ENCODE peak calls at places on chromosomes 16 and 17, in seven cellular contexts. J is lower lobe of right lung, K is H9, S is heart left ventricle, E is left ventricle myocardium inferior, F is gastrocnemius medialis, O is sigmoid colon. X is an unnamed sample. For H3K4me1, the result is how much of the 10 kb centered on the place peaks cover.

GRCh38 chr16:87201052-87201451 is 116.1 kb downstream of the C16orf95 start:
- DNase-seq in S (peak), J (no peak), E (peak), F (no peak), O (peak), K (no peak), X (peak)

GRCh38 chr17:77281024-77281903 is 140.5 kb downstream of the SEC14L1 start:
- DNase-seq in S (peak), J (peak), K (peak), F (no peak), E (peak), O (peak), X (no peak)

GRCh38 chr16:78462261-78463208 is 363.1 kb downstream of the WWOX start:
- DNase-seq in S (no peak), E (no peak), K (no peak), J (no peak), O (no peak), F (no peak), X (no peak)

GRCh38 chr16:25627641-25628040 is 64.1 kb upstream of the HS3ST4 start:
- DNase-seq in F (no peak), E (no peak), K (no peak), S (no peak), J (no peak), O (no peak), X (no peak)

GRCh38 chr16:77974883-77975282 is 47.5 kb upstream of the CLEC3A start:
- DNase-seq in F (no peak), E (no peak), O (no peak), S (no peak), J (no peak), K (peak), X (no peak)

GRCh38 chr17:72534776-72535175 is 414.0 kb downstream of the SOX9 start:
- DNase-seq in O (no peak), F (no peak), S (no peak), K (no peak), E (no peak), J (no peak), X (no peak)

GRCh38 chr17:17849863-17850373 is 13.1 kb upstream of the SREBF1 start:
- DNase-seq in K (peak), F (peak), J (peak), S (peak), O (no peak), E (peak), X (peak)

GRCh38 chr17:68460715-68461114 is 3.4 kb upstream of the WIPI1 start:
- DNase-seq in K (no peak), O (no peak), J (no peak), S (no peak), E (no peak), F (no peak), X (no peak)

GRCh38 chr16:88566158-88566557 is 4.0 kb upstream of the ZC3H18 start:
- DNase-seq in J (no peak), E (no peak), O (no peak), K (no peak), F (no peak), S (no peak), X (no peak)

GRCh38 chr17:79874329-79874981 is 35.2 kb upstream of the CBX4 start:
- DNase-seq in S (no peak), O (no peak), K (no peak), F (no peak), E (no peak), J (no peak), X (no peak)

DNA sequence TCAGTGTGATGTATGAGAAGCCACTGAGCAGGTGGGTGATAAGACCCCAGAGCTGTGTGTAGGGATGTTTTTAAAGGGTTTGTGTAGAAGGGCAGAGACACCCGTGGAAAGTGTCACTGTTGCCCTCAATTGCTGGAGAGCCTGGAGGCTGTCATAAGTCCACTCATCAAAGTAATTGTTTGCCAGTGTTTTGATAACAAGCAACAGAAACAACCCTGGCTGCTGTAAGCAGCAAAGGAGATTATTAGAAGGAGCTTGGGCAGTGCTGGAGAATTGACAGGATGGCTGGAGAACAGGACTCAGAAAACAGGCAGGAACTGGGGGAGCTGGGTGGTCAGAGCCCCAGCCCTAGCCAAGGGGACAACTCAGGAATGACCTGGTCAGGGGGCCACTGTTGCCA is 119.6 kb downstream of the CCDC182 start:
- DNase-seq in J (no peak), O (no peak), K (no peak), F (no peak), S (no peak), E (no peak), X (no peak)
- H3K27ac ChIP-seq in J (no peak), O (no peak), K (no peak), F (no peak), S (peak), E (peak), X (no peak)

DNA sequence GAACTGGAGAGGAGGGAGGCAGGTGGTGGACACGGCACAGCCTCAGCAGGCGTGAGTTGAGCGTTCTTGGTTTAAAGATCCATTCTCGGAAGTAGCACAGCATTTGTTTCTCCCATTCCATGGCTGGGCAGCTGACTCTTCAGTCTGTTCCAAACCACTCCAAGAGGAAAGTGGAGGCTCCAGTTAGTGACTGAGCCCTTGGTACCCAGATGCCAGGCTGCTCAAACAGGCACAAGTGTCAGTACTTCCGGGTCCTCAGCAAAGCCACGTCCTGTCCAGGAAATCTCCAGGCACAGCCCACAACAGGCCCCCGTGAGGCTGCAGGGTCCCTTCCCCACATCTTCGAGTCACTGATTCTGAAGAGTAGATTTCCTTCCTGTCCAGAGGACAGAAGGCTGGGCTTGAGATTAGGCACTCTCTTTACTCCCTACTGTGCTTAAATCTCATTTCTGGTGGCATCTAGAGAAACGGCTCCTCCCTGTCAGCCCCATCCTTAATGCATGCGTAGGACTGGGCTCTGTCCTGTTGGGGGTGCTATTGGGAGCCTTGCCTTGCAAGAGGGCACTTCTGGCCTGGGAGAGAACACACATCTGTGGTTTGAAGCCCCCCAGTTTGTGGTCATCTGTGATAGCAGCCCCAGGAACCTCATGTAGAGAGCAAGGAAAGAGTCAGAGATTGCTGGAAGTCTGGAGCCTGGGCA is 39.7 kb upstream of the NAT9 start:
- DNase-seq in J (no peak), O (no peak), E (no peak), K (peak), F (no peak), S (no peak), X (no peak)
- TF ChIP-seq CTCF in J (no peak), O (no peak), E (no peak), K (peak), F (no peak), S (peak), X (no peak)

GRCh38 chr17:39754161-39754957 is 16.6 kb downstream of the GRB7 start:
- DNase-seq in K (peak), F (peak), S (peak), J (peak), O (peak), E (peak), X (peak)

GRCh38 chr17:39754958-39755549 is 17.3 kb downstream of the GRB7 start:
- DNase-seq in E (no peak), K (peak), J (no peak), F (no peak), S (no peak), O (peak), X (no peak)

GRCh38 chr17:39756376-39757079 is 18.8 kb downstream of the GRB7 start:
- DNase-seq in J (no peak), F (no peak), K (no peak), E (no peak), O (peak), S (no peak), X (no peak)

GRCh38 chr17:39757176-39757662 is 19.5 kb downstream of the GRB7 start:
- DNase-seq in K (no peak), E (no peak), F (no peak), S (no peak), O (no peak), J (no peak), X (no peak)

DNA sequence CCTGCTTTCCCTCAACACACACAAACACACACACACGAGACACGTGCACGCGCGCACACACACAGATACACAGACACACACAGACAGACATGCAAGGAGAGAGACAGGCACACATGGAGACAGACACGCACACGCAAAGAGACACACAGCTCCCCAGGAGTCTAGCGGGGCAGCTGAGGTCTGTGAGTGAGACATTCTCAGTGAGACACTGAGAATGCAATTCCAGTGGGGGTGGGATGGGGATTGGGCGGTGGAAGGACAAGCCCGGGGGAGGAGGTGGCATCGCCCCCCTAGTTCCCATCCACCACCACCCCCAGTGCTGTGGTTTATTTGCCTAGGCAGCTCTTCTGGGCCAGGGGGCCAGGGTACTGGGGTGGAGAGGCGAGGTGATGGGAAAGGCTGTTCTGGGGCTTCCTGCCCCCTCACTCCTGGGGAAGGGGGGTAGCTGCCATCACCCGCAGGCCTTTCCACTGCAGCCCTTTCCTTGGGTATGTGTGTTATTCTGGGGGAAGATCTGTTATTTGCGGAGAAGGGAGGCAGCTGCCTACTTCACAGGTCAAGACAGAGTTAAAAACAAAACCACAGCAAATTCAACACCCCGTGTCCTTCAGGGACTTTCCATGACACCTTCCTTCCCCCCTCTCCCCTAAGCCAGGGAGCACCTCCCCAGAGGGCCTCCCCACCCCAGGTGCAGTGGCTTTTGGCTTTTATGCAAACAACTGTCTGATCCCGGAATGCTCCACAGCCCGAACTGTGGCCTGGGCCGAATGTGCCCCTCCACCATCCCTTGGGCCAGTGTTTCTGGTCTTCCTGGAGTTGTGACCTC is 18.0 kb downstream of the GRB7 start:
- DNase-seq in O (peak), E (no peak), J (no peak), S (no peak), F (no peak), K (peak), X (no peak)
- H3K4me1 ChIP-seq in O (under half), E (under half), J (under half), S (under half), F (under half), K (under half), X (under half)

GRCh38 chr16:17755158-17755557 is 284.4 kb upstream of the XYLT1 start:
- DNase-seq in J (no peak), O (no peak), K (no peak), S (no peak), F (no peak), E (no peak), X (no peak)
- H3K27ac ChIP-seq in J (no peak), O (no peak), K (no peak), S (no peak), F (no peak), E (no peak), X (no peak)

DNA sequence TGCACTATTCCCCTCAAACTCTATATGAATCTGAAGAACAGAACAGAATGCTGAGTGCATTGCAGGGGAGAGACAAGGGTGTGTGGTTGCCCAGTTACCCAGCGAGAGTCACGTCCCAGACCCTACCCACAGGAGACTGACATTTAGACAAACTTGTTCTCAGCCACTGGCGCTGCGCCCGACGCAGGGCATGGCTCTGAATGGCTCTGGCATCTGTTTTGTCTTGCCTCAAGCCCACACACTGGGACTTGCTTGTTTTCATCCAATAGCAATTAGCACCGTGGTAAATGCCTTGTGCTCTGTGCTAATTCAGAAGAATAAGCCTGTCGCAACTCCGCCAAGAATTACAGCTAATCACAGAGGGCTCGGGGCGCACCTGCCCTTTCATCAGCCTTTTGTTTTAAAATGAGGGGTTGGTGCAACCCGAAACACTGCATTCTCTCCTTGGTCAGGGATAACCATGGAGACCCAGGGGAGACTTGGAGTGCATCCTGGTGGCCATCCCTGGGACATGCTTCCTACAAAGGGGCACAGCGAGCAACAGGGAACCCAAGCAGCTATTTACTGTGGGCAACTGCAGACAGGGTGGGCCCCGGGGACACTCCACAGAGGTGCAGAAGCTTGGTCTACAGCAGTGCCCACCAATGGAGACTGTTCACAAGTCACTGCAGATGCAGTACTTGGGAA is 220.5 kb upstream of the ZFHX3 start:
- DNase-seq in S (no peak), O (no peak), J (no peak), F (no peak), K (peak), E (no peak), X (peak)
- TF ChIP-seq CTCF in S (no peak), O (no peak), J (no peak), F (no peak), K (peak), E (no peak), X (no peak)

DNA sequence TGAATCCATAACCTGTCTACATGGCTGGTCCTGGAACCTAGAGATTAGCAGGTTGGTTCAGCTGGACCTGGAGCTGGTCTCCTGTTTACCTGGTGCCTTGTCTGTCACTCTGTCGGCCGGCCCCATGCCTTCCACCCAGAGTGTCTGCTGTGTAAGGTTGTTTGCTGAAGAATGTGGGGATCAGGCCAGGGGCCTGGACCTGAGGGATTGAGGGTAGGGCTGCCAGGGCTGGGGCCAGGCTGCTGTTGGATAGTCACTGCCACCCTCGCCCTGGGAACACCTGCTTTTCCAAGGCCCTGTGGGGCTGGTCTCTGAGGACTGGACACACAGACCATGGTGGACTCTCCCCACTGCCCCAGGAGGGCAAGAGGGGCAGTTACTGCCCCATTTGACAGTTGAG is 1.4 kb downstream of the NHERF2 start:
- DNase-seq in J (no peak), S (peak), E (no peak), F (no peak), O (no peak), K (no peak), X (no peak)
- H3K4me1 ChIP-seq in J (half or more), S (half or more), E (half or more), F (under half), O (under half), K (under half), X (under half)

GRCh38 chr16:10547708-10548107 is 32.7 kb downstream of the EMP2 start:
- DNase-seq in J (no peak), O (no peak), F (no peak), E (no peak), K (no peak), S (no peak), X (no peak)
- H3K27ac ChIP-seq in J (no peak), O (no peak), F (no peak), E (no peak), K (no peak), S (no peak), X (no peak)

X was measured in uterus.